ENCODE peak calls at places on chromosome 19, in six cellular contexts. One of them, this sample, is unnamed. For H3K4me1, the result is how much of the 10 kb centered on the place peaks cover.

GRCh38 chr19:56066152-56067023 is 54.7 kb downstream of the ZNF787 start:
- DNase-seq in left lung: peak
- DNase-seq in heart right ventricle: peak
- DNase-seq in cardiac muscle cell: peak
- DNase-seq in uterus: peak
- DNase-seq in left ventricle myocardium inferior: peak
- DNase-seq in this sample: peak

GRCh38 chr19:35048911-35049411 is 7.4 kb downstream of the HPN start:
- DNase-seq in left lung: no peak
- DNase-seq in cardiac muscle cell: no peak
- DNase-seq in uterus: no peak
- DNase-seq in left ventricle myocardium inferior: peak
- DNase-seq in heart right ventricle: peak
- DNase-seq in this sample: no peak

GRCh38 chr19:43700368-43701015 is 15.4 kb upstream of the IRGC start:
- DNase-seq in heart right ventricle: peak
- DNase-seq in left ventricle myocardium inferior: peak
- DNase-seq in left lung: peak
- DNase-seq in cardiac muscle cell: peak
- DNase-seq in uterus: peak
- DNase-seq in this sample: no peak

GRCh38 chr19:35513231-35513974 is at the start of gene DMKN:
- DNase-seq in left ventricle myocardium inferior: no peak
- DNase-seq in left lung: no peak
- DNase-seq in cardiac muscle cell: peak
- DNase-seq in uterus: no peak
- DNase-seq in heart right ventricle: no peak
- DNase-seq in this sample: no peak

GRCh38 chr19:45632468-45633196 is 6.6 kb downstream of the EML2 start:
- DNase-seq in uterus: peak
- DNase-seq in left ventricle myocardium inferior: peak
- DNase-seq in left lung: peak
- DNase-seq in heart right ventricle: peak
- DNase-seq in cardiac muscle cell: peak
- DNase-seq in this sample: peak

GRCh38 chr19:38142176-38143035 is 81.6 kb downstream of the DPF1 start:
- DNase-seq in left lung: peak
- DNase-seq in heart right ventricle: peak
- DNase-seq in cardiac muscle cell: peak
- DNase-seq in left ventricle myocardium inferior: peak
- DNase-seq in uterus: peak
- DNase-seq in this sample: no peak

GRCh38 chr19:42197375-42197817 is 20.1 kb downstream of the DEDD2 start:
- DNase-seq in cardiac muscle cell: no peak
- DNase-seq in uterus: no peak
- DNase-seq in left lung: no peak
- DNase-seq in left ventricle myocardium inferior: no peak
- DNase-seq in heart right ventricle: no peak
- DNase-seq in this sample: peak

GRCh38 chr19:28466107-28467045 is 746.6 kb downstream of the UQCRFS1 start:
- DNase-seq in uterus: no peak
- DNase-seq in cardiac muscle cell: peak
- DNase-seq in heart right ventricle: peak
- DNase-seq in left ventricle myocardium inferior: peak
- DNase-seq in left lung: peak
- DNase-seq in this sample: peak

GRCh38 chr19:4061178-4061682 is 5.5 kb downstream of the ZBTB7A start:
- DNase-seq in cardiac muscle cell: peak
- DNase-seq in heart right ventricle: peak
- DNase-seq in left ventricle myocardium inferior: peak
- DNase-seq in uterus: peak
- DNase-seq in left lung: peak
- DNase-seq in this sample: peak

GRCh38 chr19:33722456-33723239 is 74.0 kb upstream of the KCTD15 start:
- DNase-seq in heart right ventricle: no peak
- DNase-seq in left ventricle myocardium inferior: no peak
- DNase-seq in uterus: no peak
- DNase-seq in cardiac muscle cell: no peak
- DNase-seq in left lung: no peak
- DNase-seq in this sample: no peak

GRCh38 chr19:36420961-36421748 is 2.7 kb upstream of the ZFP82 start:
- DNase-seq in uterus: peak
- DNase-seq in left lung: no peak
- DNase-seq in left ventricle myocardium inferior: peak
- DNase-seq in cardiac muscle cell: peak
- DNase-seq in heart right ventricle: peak
- DNase-seq in this sample: peak

GRCh38 chr19:38234615-38235014 is 10.6 kb upstream of the DPF1 start:
- DNase-seq in heart right ventricle: no peak
- DNase-seq in left lung: no peak
- DNase-seq in uterus: no peak
- DNase-seq in cardiac muscle cell: no peak
- DNase-seq in left ventricle myocardium inferior: no peak
- DNase-seq in this sample: no peak

GRCh38 chr19:21202865-21203494 is 61.1 kb downstream of the ZNF431 start:
- DNase-seq in heart right ventricle: peak
- DNase-seq in cardiac muscle cell: peak
- DNase-seq in left ventricle myocardium inferior: no peak
- DNase-seq in left lung: no peak
- DNase-seq in uterus: no peak
- DNase-seq in this sample: no peak

GRCh38 chr19:6060600-6061391 is 49.5 kb downstream of the RFX2 start:
- DNase-seq in left lung: no peak
- DNase-seq in left ventricle myocardium inferior: no peak
- DNase-seq in uterus: peak
- DNase-seq in cardiac muscle cell: no peak
- DNase-seq in heart right ventricle: no peak
- DNase-seq in this sample: peak

GRCh38 chr19:18000981-18001836 is 6.8 kb upstream of the ARRDC2 start:
- DNase-seq in heart right ventricle: peak
- DNase-seq in cardiac muscle cell: peak
- DNase-seq in left lung: peak
- DNase-seq in left ventricle myocardium inferior: peak
- DNase-seq in uterus: peak
- DNase-seq in this sample: peak

GRCh38 chr19:21587117-21587461 is 81.7 kb downstream of the ZNF429 start:
- DNase-seq in uterus: no peak
- DNase-seq in left ventricle myocardium inferior: peak
- DNase-seq in heart right ventricle: peak
- DNase-seq in left lung: no peak
- DNase-seq in cardiac muscle cell: no peak
- DNase-seq in this sample: no peak

GRCh38 chr19:3123088-3123721 is 12.6 kb upstream of the GNA15 start:
- DNase-seq in uterus: no peak
- DNase-seq in left lung: no peak
- DNase-seq in heart right ventricle: no peak
- DNase-seq in cardiac muscle cell: no peak
- DNase-seq in left ventricle myocardium inferior: no peak
- DNase-seq in this sample: no peak

GRCh38 chr19:53958168-53958571 is 4.6 kb upstream of the CACNG8 start:
- DNase-seq in cardiac muscle cell: peak
- DNase-seq in heart right ventricle: no peak
- DNase-seq in uterus: no peak
- DNase-seq in left lung: no peak
- DNase-seq in left ventricle myocardium inferior: no peak
- DNase-seq in this sample: no peak

GRCh38 chr19:3276341-3276799 is 51.9 kb downstream of the CELF5 start:
- DNase-seq in left ventricle myocardium inferior: no peak
- DNase-seq in cardiac muscle cell: no peak
- DNase-seq in uterus: no peak
- DNase-seq in left lung: peak
- DNase-seq in heart right ventricle: no peak
- DNase-seq in this sample: no peak

GRCh38 chr19:3514930-3515329 is 8.8 kb downstream of the FZR1 start:
- DNase-seq in cardiac muscle cell: no peak
- DNase-seq in left ventricle myocardium inferior: no peak
- DNase-seq in uterus: no peak
- DNase-seq in left lung: no peak
- DNase-seq in heart right ventricle: no peak
- DNase-seq in this sample: no peak

GRCh38 chr19:39405930-39406655 is 554 bp upstream of the ZFP36 start:
- DNase-seq in left lung: no peak
- DNase-seq in cardiac muscle cell: no peak
- DNase-seq in left ventricle myocardium inferior: no peak
- DNase-seq in heart right ventricle: peak
- DNase-seq in uterus: no peak
- DNase-seq in this sample: no peak

GRCh38 chr19:34428549-34429285 is 536 bp downstream of the UBA2 start:
- DNase-seq in heart right ventricle: peak
- DNase-seq in left ventricle myocardium inferior: peak
- DNase-seq in left lung: peak
- DNase-seq in uterus: peak
- DNase-seq in cardiac muscle cell: peak
- DNase-seq in this sample: peak

GRCh38 chr19:46860125-46860845 is 512 bp upstream of the ARHGAP35 start:
- DNase-seq in uterus: peak
- DNase-seq in left ventricle myocardium inferior: peak
- DNase-seq in left lung: peak
- DNase-seq in heart right ventricle: peak
- DNase-seq in cardiac muscle cell: peak
- DNase-seq in this sample: peak

GRCh38 chr19:36152061-36152885 is at the start of gene COX7A1:
- DNase-seq in left ventricle myocardium inferior: peak
- DNase-seq in heart right ventricle: peak
- DNase-seq in cardiac muscle cell: peak
- DNase-seq in uterus: peak
- DNase-seq in left lung: peak
- DNase-seq in this sample: peak

GRCh38 chr19:46782355-46783019 is 5.9 kb downstream of the SLC1A5 start:
- DNase-seq in left lung: no peak
- DNase-seq in heart right ventricle: no peak
- DNase-seq in cardiac muscle cell: no peak
- DNase-seq in left ventricle myocardium inferior: no peak
- DNase-seq in uterus: no peak
- DNase-seq in this sample: no peak

GRCh38 chr19:11482384-11483050 is 1.7 kb upstream of the ELAVL3 start:
- DNase-seq in heart right ventricle: peak
- DNase-seq in cardiac muscle cell: peak
- DNase-seq in left lung: peak
- DNase-seq in left ventricle myocardium inferior: peak
- DNase-seq in uterus: peak
- DNase-seq in this sample: peak

DNA sequence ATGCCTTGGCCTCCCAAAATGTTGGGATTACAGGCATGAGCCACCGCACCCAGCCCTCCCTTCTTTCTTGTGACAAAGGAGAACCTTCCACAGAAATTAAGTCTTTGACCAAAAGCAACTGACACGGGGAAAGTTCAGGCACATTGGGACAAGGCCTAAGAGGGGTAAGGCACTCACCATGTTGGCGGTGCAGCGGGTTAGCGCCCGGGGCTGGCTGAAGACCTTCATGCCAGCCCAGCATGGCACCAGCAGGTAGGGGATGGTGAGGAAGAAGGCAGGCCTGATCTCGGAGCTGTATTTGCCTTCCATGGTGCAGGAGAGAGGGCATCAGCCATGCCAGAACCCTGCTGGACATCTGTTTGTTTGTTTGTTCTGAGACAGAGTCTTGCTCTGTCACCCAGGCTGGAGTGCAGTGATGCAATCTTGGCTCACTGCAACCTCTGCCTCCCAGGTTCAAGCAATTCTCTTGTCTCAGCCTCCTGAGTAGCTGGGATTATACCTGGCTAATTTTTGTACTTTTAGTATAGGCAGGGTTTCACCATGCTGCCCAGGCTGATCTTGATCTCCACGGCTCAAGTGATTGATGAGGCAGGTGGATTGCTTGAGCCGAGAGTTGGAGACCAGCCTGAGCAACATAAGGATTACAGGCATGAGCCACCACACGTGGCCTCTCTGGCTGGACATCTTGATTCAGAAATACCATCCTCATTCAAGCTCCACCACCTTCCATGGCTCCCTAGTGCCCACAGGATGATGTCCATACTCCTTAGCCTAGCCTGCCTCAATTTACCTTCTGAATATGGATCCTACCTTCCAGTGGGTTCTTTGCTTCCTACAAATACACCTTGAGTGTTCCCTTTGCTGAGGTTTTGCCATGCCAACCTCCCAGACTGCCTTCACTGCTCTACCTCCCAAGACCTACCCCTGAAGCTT is 4.4 kb downstream of the TM6SF2 start:
- DNase-seq in cardiac muscle cell: no peak
- DNase-seq in left ventricle myocardium inferior: no peak
- DNase-seq in heart right ventricle: no peak
- DNase-seq in uterus: no peak
- DNase-seq in left lung: no peak
- DNase-seq in this sample: no peak
- H3K27ac ChIP-seq in cardiac muscle cell: no peak
- H3K27ac ChIP-seq in left ventricle myocardium inferior: no peak
- H3K27ac ChIP-seq in heart right ventricle: no peak
- H3K27ac ChIP-seq in uterus: no peak
- H3K27ac ChIP-seq in left lung: no peak
- H3K27ac ChIP-seq in this sample: no peak

GRCh38 chr19:8526345-8527062 is 12.5 kb upstream of the ZNF414 start:
- DNase-seq in left lung: peak
- DNase-seq in heart right ventricle: peak
- DNase-seq in cardiac muscle cell: peak
- DNase-seq in left ventricle myocardium inferior: peak
- DNase-seq in uterus: peak
- DNase-seq in this sample: peak
- H3K4me3 ChIP-seq in left lung: peak
- H3K4me3 ChIP-seq in heart right ventricle: peak
- H3K4me3 ChIP-seq in cardiac muscle cell: peak
- H3K4me3 ChIP-seq in left ventricle myocardium inferior: peak
- H3K4me3 ChIP-seq in uterus: peak
- H3K4me3 ChIP-seq in this sample: peak

DNA sequence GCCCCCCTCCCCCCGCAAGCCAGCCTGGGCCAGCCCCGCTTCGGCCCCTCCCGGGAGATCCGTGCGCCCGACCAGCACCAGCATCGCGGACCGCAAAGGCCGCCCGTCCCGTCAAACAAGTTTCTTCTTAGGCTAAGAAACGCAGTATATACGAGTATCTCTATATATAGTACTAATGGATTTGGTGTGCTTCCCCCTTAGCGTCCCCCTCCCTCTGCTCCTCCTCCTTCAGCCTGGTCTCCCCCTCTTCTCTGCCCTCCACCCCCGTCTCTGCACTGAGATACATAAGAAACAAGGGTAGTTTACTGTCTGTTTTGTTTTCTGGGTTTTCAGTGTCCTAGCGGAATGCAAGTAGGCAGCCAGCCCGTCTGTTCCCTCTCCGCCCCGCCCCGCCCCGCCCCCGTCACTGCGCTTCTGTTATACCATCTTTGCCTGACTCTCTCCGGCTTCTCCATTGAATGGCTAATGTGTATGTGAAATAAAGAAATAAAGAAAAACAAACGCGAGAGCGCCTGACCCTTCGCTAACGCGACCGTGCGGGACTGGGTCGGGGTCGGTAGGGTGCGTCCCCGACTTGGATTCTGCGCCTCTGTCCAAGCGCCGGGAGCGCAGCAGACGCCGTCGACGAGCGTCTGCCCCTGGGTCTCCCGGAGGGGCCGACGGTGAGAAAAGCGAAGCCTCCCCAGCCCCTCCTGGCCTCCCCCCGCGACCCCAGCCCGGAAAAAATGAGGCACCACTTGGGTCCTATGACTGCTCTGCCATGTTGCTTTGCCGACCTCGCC is 4.2 kb downstream of the LYL1 start:
- DNase-seq in heart right ventricle: no peak
- DNase-seq in left lung: no peak
- DNase-seq in uterus: peak
- DNase-seq in left ventricle myocardium inferior: no peak
- DNase-seq in cardiac muscle cell: peak
- DNase-seq in this sample: no peak
- H3K4me1 ChIP-seq in heart right ventricle: under half
- H3K4me1 ChIP-seq in left lung: half or more
- H3K4me1 ChIP-seq in uterus: under half
- H3K4me1 ChIP-seq in left ventricle myocardium inferior: half or more
- H3K4me1 ChIP-seq in cardiac muscle cell: under half
- H3K4me1 ChIP-seq in this sample: under half

GRCh38 chr19:15453091-15453498 is 3.3 kb upstream of the WIZ start:
- DNase-seq in left ventricle myocardium inferior: no peak
- DNase-seq in uterus: no peak
- DNase-seq in left lung: no peak
- DNase-seq in cardiac muscle cell: peak
- DNase-seq in heart right ventricle: no peak
- DNase-seq in this sample: no peak
- H3K27ac ChIP-seq in left ventricle myocardium inferior: peak
- H3K27ac ChIP-seq in uterus: peak
- H3K27ac ChIP-seq in left lung: no peak
- H3K27ac ChIP-seq in cardiac muscle cell: no peak
- H3K27ac ChIP-seq in heart right ventricle: peak
- H3K27ac ChIP-seq in this sample: no peak